ENCODE peak calls at places on chromosome 7, in four cellular contexts. One of them, this sample, is unnamed.

GRCh38 chr7:90688826-90689225 is 92.7 kb downstream of the CDK14 start:
- DNase-seq in A549: no peak
- DNase-seq in IMR-90: no peak
- DNase-seq in H1: no peak
- DNase-seq in this sample: no peak

GRCh38 chr7:50335795-50336754 is 31.6 kb downstream of the IKZF1 start:
- DNase-seq in A549: no peak
- DNase-seq in IMR-90: no peak
- DNase-seq in H1: no peak
- DNase-seq in this sample: peak

GRCh38 chr7:6160191-6160623 is 112.2 kb downstream of the CYTH3 start:
- DNase-seq in A549: peak
- DNase-seq in IMR-90: peak
- DNase-seq in H1: no peak
- DNase-seq in this sample: no peak

GRCh38 chr7:117250801-117251200 is 72.1 kb downstream of the WNT2 start:
- DNase-seq in A549: no peak
- DNase-seq in IMR-90: peak
- DNase-seq in H1: no peak
- DNase-seq in this sample: no peak

GRCh38 chr7:129553861-129554530 is 51.7 kb downstream of the SMKR1 start:
- DNase-seq in A549: no peak
- DNase-seq in IMR-90: peak
- DNase-seq in H1: no peak
- DNase-seq in this sample: no peak

GRCh38 chr7:130894146-130895005 is 160.4 kb upstream of the KLF14 start:
- DNase-seq in A549: peak
- DNase-seq in IMR-90: peak
- DNase-seq in H1: no peak
- DNase-seq in this sample: peak

GRCh38 chr7:19834566-19834965 is 61.1 kb upstream of the TMEM196 start:
- DNase-seq in A549: peak
- DNase-seq in IMR-90: no peak
- DNase-seq in H1: no peak
- DNase-seq in this sample: no peak

GRCh38 chr7:22791204-22792158 is 31.2 kb downstream of the TOMM7 start:
- DNase-seq in A549: peak
- DNase-seq in IMR-90: peak
- DNase-seq in H1: no peak
- DNase-seq in this sample: no peak

GRCh38 chr7:68176974-68177373 is 1180.3 kb downstream of the TYW1 start:
- DNase-seq in A549: peak
- DNase-seq in IMR-90: peak
- DNase-seq in H1: peak
- DNase-seq in this sample: peak

GRCh38 chr7:157077986-157078644 is 60.6 kb upstream of the UBE3C start:
- DNase-seq in A549: no peak
- DNase-seq in IMR-90: no peak
- DNase-seq in H1: no peak
- DNase-seq in this sample: no peak

GRCh38 chr7:490461-491291 is 29.0 kb downstream of the PDGFA start:
- DNase-seq in A549: no peak
- DNase-seq in IMR-90: no peak
- DNase-seq in H1: no peak
- DNase-seq in this sample: no peak
- TF ChIP-seq MAFK in A549: no peak
- TF ChIP-seq MAFK in IMR-90: no peak
- TF ChIP-seq MAFK in H1: no peak
- TF ChIP-seq MAFK in this sample: no peak

GRCh38 chr7:111900283-111900682 is 305.9 kb downstream of the DOCK4 start:
- DNase-seq in A549: no peak
- DNase-seq in IMR-90: no peak
- DNase-seq in H1: no peak
- DNase-seq in this sample: no peak

GRCh38 chr7:111903016-111903415 is 303.2 kb downstream of the DOCK4 start:
- DNase-seq in A549: no peak
- DNase-seq in IMR-90: no peak
- DNase-seq in H1: no peak
- DNase-seq in this sample: no peak

GRCh38 chr7:111903797-111904196 is 302.4 kb downstream of the DOCK4 start:
- DNase-seq in A549: no peak
- DNase-seq in IMR-90: no peak
- DNase-seq in H1: no peak
- DNase-seq in this sample: no peak
- TF ChIP-seq MAFK in A549: no peak
- TF ChIP-seq MAFK in IMR-90: no peak
- TF ChIP-seq MAFK in H1: no peak
- TF ChIP-seq MAFK in this sample: no peak

GRCh38 chr7:2609001-2609411 is 22.8 kb upstream of the TTYH3 start:
- DNase-seq in A549: peak
- DNase-seq in IMR-90: peak
- DNase-seq in H1: no peak
- DNase-seq in this sample: peak
- TF ChIP-seq MAFK in A549: no peak
- TF ChIP-seq MAFK in IMR-90: no peak
- TF ChIP-seq MAFK in H1: no peak
- TF ChIP-seq MAFK in this sample: no peak

DNA sequence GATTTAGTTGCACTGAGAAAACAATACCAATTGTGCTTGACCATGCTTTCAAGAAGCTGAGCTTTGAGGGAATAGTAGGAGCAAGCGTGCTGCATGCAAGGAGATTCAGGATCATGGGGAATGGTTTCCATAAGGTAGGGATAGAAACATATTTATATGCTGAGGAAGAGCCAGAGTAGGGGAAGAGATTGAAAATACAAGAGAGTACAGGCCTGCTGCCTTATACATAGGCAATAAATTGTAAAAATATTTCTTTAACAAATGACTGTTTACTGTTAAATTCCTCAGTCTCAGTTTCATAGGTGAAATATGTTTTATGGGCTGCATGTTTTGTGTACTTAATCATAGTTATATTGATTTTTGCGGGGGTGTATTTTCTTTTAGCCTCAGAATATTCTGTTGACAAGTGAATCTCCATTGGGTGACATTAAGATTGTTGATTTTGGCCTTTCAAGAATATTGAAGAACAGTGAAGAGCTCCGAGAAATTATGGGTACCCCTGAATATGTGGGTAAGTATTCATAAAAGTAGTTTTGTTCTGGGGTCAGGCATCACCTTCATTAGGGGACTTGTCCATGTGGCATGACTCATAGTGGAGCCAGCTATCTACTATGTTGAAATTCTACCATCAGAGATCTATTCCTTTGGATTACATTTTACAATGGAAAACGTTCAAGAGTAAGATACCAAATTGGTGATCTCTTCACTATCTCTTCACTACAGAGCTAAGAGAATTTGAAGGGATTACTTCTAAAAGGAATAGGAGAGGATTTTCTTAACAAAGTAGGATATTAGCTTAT is 36.5 kb downstream of the STK17A start:
- DNase-seq in A549: no peak
- DNase-seq in IMR-90: peak
- DNase-seq in H1: no peak
- DNase-seq in this sample: no peak
- TF ChIP-seq MAFK in A549: no peak
- TF ChIP-seq MAFK in IMR-90: no peak
- TF ChIP-seq MAFK in H1: no peak
- TF ChIP-seq MAFK in this sample: no peak

GRCh38 chr7:98240961-98241673 is 10.9 kb downstream of the TECPR1 start:
- DNase-seq in A549: peak
- DNase-seq in IMR-90: peak
- DNase-seq in H1: no peak
- DNase-seq in this sample: peak
- TF ChIP-seq MAFK in A549: no peak
- TF ChIP-seq MAFK in IMR-90: no peak
- TF ChIP-seq MAFK in H1: no peak
- TF ChIP-seq MAFK in this sample: no peak

DNA sequence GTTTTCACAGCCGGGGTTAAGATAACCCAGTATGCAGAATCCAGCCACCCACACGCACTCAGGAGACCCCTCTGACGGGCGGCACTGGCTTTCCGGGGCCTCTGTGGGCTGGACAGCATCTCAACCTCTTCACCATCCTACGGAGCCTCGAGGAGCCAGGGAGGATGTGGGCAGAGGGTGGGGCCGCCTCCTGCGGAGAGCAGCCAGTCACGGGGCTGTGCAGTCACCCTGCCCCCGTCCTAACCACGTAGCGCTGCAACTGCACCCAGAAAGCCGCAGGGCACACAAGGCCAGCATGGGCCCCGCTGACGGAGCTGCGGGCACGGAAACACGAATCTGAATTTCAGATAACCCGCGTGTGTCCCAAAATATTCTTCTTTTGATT is 270.3 kb downstream of the ELFN1 start:
- DNase-seq in A549: no peak
- DNase-seq in IMR-90: no peak
- DNase-seq in H1: no peak
- DNase-seq in this sample: peak
- TF ChIP-seq MAFK in A549: no peak
- TF ChIP-seq MAFK in IMR-90: no peak
- TF ChIP-seq MAFK in H1: no peak
- TF ChIP-seq MAFK in this sample: no peak

GRCh38 chr7:69363131-69363530 is 235.1 kb upstream of the AUTS2 start:
- DNase-seq in A549: peak
- DNase-seq in IMR-90: no peak
- DNase-seq in H1: no peak
- DNase-seq in this sample: no peak
- TF ChIP-seq MAFK in A549: no peak
- TF ChIP-seq MAFK in IMR-90: no peak
- TF ChIP-seq MAFK in H1: no peak
- TF ChIP-seq MAFK in this sample: no peak

GRCh38 chr7:108308276-108308675 is 148.0 kb downstream of the NRCAM start:
- DNase-seq in A549: no peak
- DNase-seq in IMR-90: no peak
- DNase-seq in H1: no peak
- DNase-seq in this sample: no peak
- TF ChIP-seq MAFK in A549: no peak
- TF ChIP-seq MAFK in IMR-90: no peak
- TF ChIP-seq MAFK in H1: no peak
- TF ChIP-seq MAFK in this sample: no peak

DNA sequence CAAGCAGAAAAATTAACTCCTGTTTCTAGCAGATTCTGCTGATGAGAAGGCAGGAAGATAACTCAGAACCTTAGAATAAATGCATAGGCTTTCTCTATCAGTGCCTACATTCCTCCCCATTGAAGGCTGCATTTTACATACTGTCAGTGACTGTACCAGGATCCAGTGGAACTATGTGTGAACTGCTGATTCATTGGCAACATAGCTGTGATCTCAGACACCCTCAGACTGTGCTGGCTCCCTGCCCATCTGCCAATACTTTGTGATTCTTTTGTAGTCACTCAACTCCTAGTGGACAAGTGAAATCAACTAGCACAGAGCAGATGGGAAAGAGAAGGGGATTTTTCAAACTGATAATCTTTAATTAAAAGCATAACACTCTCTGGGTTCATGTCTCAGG is 375.8 kb downstream of the MDFIC start:
- DNase-seq in A549: peak
- DNase-seq in IMR-90: peak
- DNase-seq in H1: no peak
- DNase-seq in this sample: no peak
- TF ChIP-seq MAFK in A549: no peak
- TF ChIP-seq MAFK in IMR-90: no peak
- TF ChIP-seq MAFK in H1: no peak
- TF ChIP-seq MAFK in this sample: no peak

GRCh38 chr7:28602282-28602681 is 190.0 kb downstream of the CREB5 start:
- DNase-seq in A549: no peak
- DNase-seq in IMR-90: no peak
- DNase-seq in H1: no peak
- DNase-seq in this sample: no peak
- TF ChIP-seq MAFK in A549: no peak
- TF ChIP-seq MAFK in IMR-90: no peak
- TF ChIP-seq MAFK in H1: no peak
- TF ChIP-seq MAFK in this sample: no peak